ENCODE peak calls at places on chromosome 2, in eight cellular contexts. O is CD8-positive, alpha-beta memory T cell; F is stimulated activated CD4-positive, alpha-beta T cell treated with anti-CD3 and anti-CD28 coated beads, Interleukin-1b, Interleukin-23, amount 100 ng/mL, for 24 hours; N is dermis blood vessel endothelial cell; S is brain microvascular endothelial cell; P is activated CD8-positive, alpha-beta memory T cell treated with anti-CD3 and anti-CD28 coated beads, Interleukin-2, amount 10 ng/mL, durations not matched to agents 7 days and 5 days; H is effector CD8-positive, alpha-beta T cell; A is amygdala. R is an unnamed sample.

GRCh38 chr2:217691920-217692666 is 310.7 kb downstream of the TNS1 start:
- DNase-seq in P (no peak), A (no peak), O (no peak), S (no peak), F (no peak), N (no peak), H (no peak), R (no peak)

GRCh38 chr2:242034138-242034537 is 164.6 kb downstream of the RTP5 start:
- DNase-seq in H (no peak), N (no peak), P (no peak), S (no peak), A (no peak), O (no peak), F (no peak), R (no peak)

GRCh38 chr2:56587456-56587855 is 403.7 kb downstream of the CCDC85A start:
- DNase-seq in O (no peak), S (no peak), N (no peak), F (no peak), P (no peak), A (no peak), H (no peak), R (no peak)

GRCh38 chr2:69742170-69742952 is 427 bp downstream of the ANXA4 start:
- DNase-seq in O (no peak), N (peak), P (no peak), S (no peak), F (no peak), H (no peak), A (no peak), R (no peak)

GRCh38 chr2:147416099-147416498 is 428.7 kb upstream of the ACVR2A start:
- DNase-seq in F (no peak), A (no peak), O (no peak), S (no peak), H (no peak), P (no peak), N (no peak), R (no peak)

GRCh38 chr2:7025098-7025497 is 107.9 kb downstream of the RNF144A start:
- DNase-seq in P (no peak), N (no peak), F (no peak), S (no peak), A (no peak), H (no peak), O (no peak), R (no peak)

GRCh38 chr2:3575534-3576324 is 669 bp downstream of the RPS7 start:
- DNase-seq in H (no peak), S (no peak), P (no peak), F (no peak), N (peak), O (peak), A (no peak), R (no peak)

GRCh38 chr2:149161481-149162225 is 123.2 kb downstream of the LYPD6B start:
- DNase-seq in S (no peak), F (no peak), O (no peak), P (no peak), N (no peak), H (no peak), A (no peak), R (no peak)

R was measured in GM13976.